ENCODE peak calls at places on chromosomes 5 and 9, in five cellular contexts. One of them, this sample, is unnamed. For H3K4me1 and H3K36me3, the result is how much of the 10 kb centered on the place peaks cover.

GRCh38 chr9:17942498-17942897 is 363.6 kb downstream of the SH3GL2 start:
- DNase-seq in endodermal cell: no peak
- DNase-seq in SK-N-SH: no peak
- DNase-seq in HepG2: no peak
- DNase-seq in small intestine: peak
- DNase-seq in this sample: no peak

GRCh38 chr5:42813533-42813932 is 1.8 kb upstream of the SELENOP start:
- DNase-seq in endodermal cell: peak
- DNase-seq in HepG2: peak
- DNase-seq in SK-N-SH: no peak
- DNase-seq in small intestine: no peak
- DNase-seq in this sample: no peak

GRCh38 chr9:121239851-121240250 is 28.1 kb upstream of the GSN start:
- DNase-seq in HepG2: no peak
- DNase-seq in SK-N-SH: no peak
- DNase-seq in endodermal cell: no peak
- DNase-seq in small intestine: no peak
- DNase-seq in this sample: no peak

GRCh38 chr5:91382530-91383026 is 539 bp downstream of the ARRDC3 start:
- DNase-seq in SK-N-SH: no peak
- DNase-seq in HepG2: peak
- DNase-seq in small intestine: peak
- DNase-seq in endodermal cell: peak
- DNase-seq in this sample: peak

GRCh38 chr5:91146905-91147600 is 236.1 kb downstream of the ARRDC3 start:
- DNase-seq in endodermal cell: no peak
- DNase-seq in small intestine: no peak
- DNase-seq in HepG2: no peak
- DNase-seq in SK-N-SH: no peak
- DNase-seq in this sample: no peak

GRCh38 chr9:109843651-109844050 is 63.7 kb downstream of the PALM2AKAP2 start:
- DNase-seq in HepG2: no peak
- DNase-seq in SK-N-SH: no peak
- DNase-seq in small intestine: no peak
- DNase-seq in endodermal cell: no peak
- DNase-seq in this sample: no peak

GRCh38 chr9:34986541-34987047 is 3.0 kb upstream of the DNAJB5 start:
- DNase-seq in HepG2: no peak
- DNase-seq in small intestine: no peak
- DNase-seq in SK-N-SH: peak
- DNase-seq in endodermal cell: peak
- DNase-seq in this sample: no peak

GRCh38 chr5:33685873-33686550 is 205.8 kb downstream of the ADAMTS12 start:
- DNase-seq in endodermal cell: peak
- DNase-seq in HepG2: no peak
- DNase-seq in small intestine: no peak
- DNase-seq in SK-N-SH: no peak
- DNase-seq in this sample: no peak

GRCh38 chr5:62473209-62473608 is 60.6 kb downstream of the IPO11 start:
- DNase-seq in SK-N-SH: no peak
- DNase-seq in small intestine: no peak
- DNase-seq in HepG2: no peak
- DNase-seq in endodermal cell: no peak
- DNase-seq in this sample: no peak

GRCh38 chr5:88875609-88876234 is 7.3 kb downstream of the MEF2C start:
- DNase-seq in HepG2: no peak
- DNase-seq in SK-N-SH: no peak
- DNase-seq in small intestine: no peak
- DNase-seq in endodermal cell: no peak
- DNase-seq in this sample: no peak

GRCh38 chr5:116970318-116970717 is 395.7 kb upstream of the SEMA6A start:
- DNase-seq in small intestine: no peak
- DNase-seq in SK-N-SH: peak
- DNase-seq in endodermal cell: no peak
- DNase-seq in HepG2: no peak
- DNase-seq in this sample: no peak

GRCh38 chr5:134100283-134101011 is 14.0 kb upstream of the TCF7 start:
- DNase-seq in SK-N-SH: peak
- DNase-seq in small intestine: peak
- DNase-seq in HepG2: no peak
- DNase-seq in endodermal cell: peak
- DNase-seq in this sample: peak

GRCh38 chr9:104927912-104928740 is at the start of gene ABCA1:
- DNase-seq in endodermal cell: peak
- DNase-seq in small intestine: peak
- DNase-seq in SK-N-SH: peak
- DNase-seq in HepG2: peak
- DNase-seq in this sample: peak

GRCh38 chr5:122182491-122182921 is 53.2 kb downstream of the ZNF474 start:
- DNase-seq in endodermal cell: peak
- DNase-seq in small intestine: no peak
- DNase-seq in HepG2: no peak
- DNase-seq in SK-N-SH: no peak
- DNase-seq in this sample: peak

GRCh38 chr5:151150484-151151262 is 6.9 kb downstream of the ANXA6 start:
- DNase-seq in SK-N-SH: peak
- DNase-seq in endodermal cell: no peak
- DNase-seq in HepG2: no peak
- DNase-seq in small intestine: peak
- DNase-seq in this sample: no peak

GRCh38 chr5:474826-475661 is 32.1 kb downstream of the EXOC3 start:
- DNase-seq in small intestine: no peak
- DNase-seq in HepG2: no peak
- DNase-seq in SK-N-SH: no peak
- DNase-seq in endodermal cell: peak
- DNase-seq in this sample: no peak

GRCh38 chr9:129436751-129437625 is 183.9 kb downstream of the C9orf50 start:
- DNase-seq in small intestine: no peak
- DNase-seq in endodermal cell: peak
- DNase-seq in HepG2: no peak
- DNase-seq in SK-N-SH: peak
- DNase-seq in this sample: peak

GRCh38 chr9:1400983-1401382 is 350.8 kb downstream of the DMRT2 start:
- DNase-seq in endodermal cell: no peak
- DNase-seq in HepG2: no peak
- DNase-seq in SK-N-SH: no peak
- DNase-seq in small intestine: no peak
- DNase-seq in this sample: no peak

GRCh38 chr9:77514886-77515711 is 133.0 kb downstream of the GNA14 start:
- DNase-seq in SK-N-SH: no peak
- DNase-seq in endodermal cell: no peak
- DNase-seq in HepG2: peak
- DNase-seq in small intestine: no peak
- DNase-seq in this sample: peak

GRCh38 chr5:39058178-39058577 is 16.0 kb downstream of the RICTOR start:
- DNase-seq in small intestine: no peak
- DNase-seq in HepG2: no peak
- DNase-seq in endodermal cell: no peak
- DNase-seq in SK-N-SH: no peak
- DNase-seq in this sample: no peak

GRCh38 chr5:178118345-178118744 is 5.0 kb downstream of the N4BP3 start:
- DNase-seq in HepG2: no peak
- DNase-seq in endodermal cell: no peak
- DNase-seq in small intestine: no peak
- DNase-seq in SK-N-SH: no peak
- DNase-seq in this sample: no peak
- H3K4me3 ChIP-seq in HepG2: no peak
- H3K4me3 ChIP-seq in endodermal cell: no peak
- H3K4me3 ChIP-seq in small intestine: no peak
- H3K4me3 ChIP-seq in SK-N-SH: no peak
- H3K4me3 ChIP-seq in this sample: no peak

GRCh38 chr5:145911164-145911563 is 25.2 kb upstream of the SH3RF2 start:
- DNase-seq in endodermal cell: no peak
- DNase-seq in small intestine: no peak
- DNase-seq in SK-N-SH: no peak
- DNase-seq in HepG2: no peak
- DNase-seq in this sample: no peak
- H3K4me1 ChIP-seq in endodermal cell: under half
- H3K4me1 ChIP-seq in small intestine: under half
- H3K4me1 ChIP-seq in SK-N-SH: under half
- H3K4me1 ChIP-seq in HepG2: under half
- H3K4me1 ChIP-seq in this sample: under half

GRCh38 chr5:69350664-69351063 is 18.1 kb upstream of the CCDC125 start:
- DNase-seq in small intestine: no peak
- DNase-seq in endodermal cell: no peak
- DNase-seq in SK-N-SH: no peak
- DNase-seq in HepG2: no peak
- DNase-seq in this sample: no peak
- H3K36me3 ChIP-seq in small intestine: under half
- H3K36me3 ChIP-seq in endodermal cell: half or more
- H3K36me3 ChIP-seq in SK-N-SH: under half
- H3K36me3 ChIP-seq in HepG2: under half
- H3K36me3 ChIP-seq in this sample: half or more

GRCh38 chr5:131067596-131067995 is 97.5 kb downstream of the HINT1 start:
- DNase-seq in small intestine: no peak
- DNase-seq in SK-N-SH: no peak
- DNase-seq in HepG2: no peak
- DNase-seq in endodermal cell: no peak
- DNase-seq in this sample: no peak

GRCh38 chr5:131068893-131069643 is 96.0 kb downstream of the HINT1 start:
- DNase-seq in SK-N-SH: no peak
- DNase-seq in HepG2: no peak
- DNase-seq in small intestine: peak
- DNase-seq in endodermal cell: no peak
- DNase-seq in this sample: no peak

GRCh38 chr5:131064669-131065371 is 100.2 kb downstream of the HINT1 start:
- DNase-seq in small intestine: peak
- DNase-seq in endodermal cell: no peak
- DNase-seq in HepG2: no peak
- DNase-seq in SK-N-SH: no peak
- DNase-seq in this sample: no peak
- H3K4me3 ChIP-seq in small intestine: no peak
- H3K4me3 ChIP-seq in endodermal cell: no peak
- H3K4me3 ChIP-seq in HepG2: no peak
- H3K4me3 ChIP-seq in SK-N-SH: no peak
- H3K4me3 ChIP-seq in this sample: no peak

GRCh38 chr5:172785429-172786088 is 14.6 kb upstream of the DUSP1 start:
- DNase-seq in small intestine: peak
- DNase-seq in HepG2: no peak
- DNase-seq in endodermal cell: no peak
- DNase-seq in SK-N-SH: no peak
- DNase-seq in this sample: no peak
- H3K4me1 ChIP-seq in small intestine: under half
- H3K4me1 ChIP-seq in HepG2: half or more
- H3K4me1 ChIP-seq in endodermal cell: under half
- H3K4me1 ChIP-seq in SK-N-SH: under half
- H3K4me1 ChIP-seq in this sample: half or more

GRCh38 chr5:14696057-14696456 is 31.5 kb downstream of the OTULIN start:
- DNase-seq in SK-N-SH: no peak
- DNase-seq in small intestine: no peak
- DNase-seq in endodermal cell: no peak
- DNase-seq in HepG2: no peak
- DNase-seq in this sample: no peak

GRCh38 chr5:14695152-14695551 is 30.6 kb downstream of the OTULIN start:
- DNase-seq in small intestine: no peak
- DNase-seq in endodermal cell: no peak
- DNase-seq in HepG2: no peak
- DNase-seq in SK-N-SH: no peak
- DNase-seq in this sample: no peak

GRCh38 chr5:14698495-14698894 is 34.0 kb downstream of the OTULIN start:
- DNase-seq in SK-N-SH: no peak
- DNase-seq in small intestine: no peak
- DNase-seq in HepG2: no peak
- DNase-seq in endodermal cell: no peak
- DNase-seq in this sample: no peak

GRCh38 chr5:14696851-14697250 is 32.3 kb downstream of the OTULIN start:
- DNase-seq in small intestine: no peak
- DNase-seq in endodermal cell: no peak
- DNase-seq in SK-N-SH: no peak
- DNase-seq in HepG2: no peak
- DNase-seq in this sample: no peak

DNA sequence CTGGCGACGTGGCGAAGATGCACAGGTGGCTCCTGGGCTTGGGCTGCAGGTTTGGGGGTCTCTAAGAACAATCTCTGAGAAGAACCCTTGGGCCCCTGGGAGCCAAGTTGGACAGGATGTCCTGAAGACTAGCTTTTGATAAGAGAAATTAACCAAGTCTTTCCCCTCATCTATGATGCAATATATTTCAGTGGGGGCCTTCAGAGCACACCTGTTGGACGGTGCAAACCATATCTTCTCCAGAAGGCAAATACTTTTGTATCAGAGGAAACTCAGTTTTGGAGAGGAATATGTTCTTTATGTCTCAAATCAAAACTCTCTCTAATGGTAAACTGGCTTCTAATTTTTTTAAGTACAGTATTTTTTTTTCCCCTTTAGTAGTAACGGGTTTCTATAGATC is 28.6 kb downstream of the OTULIN start:
- DNase-seq in SK-N-SH: no peak
- DNase-seq in HepG2: no peak
- DNase-seq in small intestine: no peak
- DNase-seq in endodermal cell: no peak
- DNase-seq in this sample: no peak
- H3K36me3 ChIP-seq in SK-N-SH: half or more
- H3K36me3 ChIP-seq in HepG2: half or more
- H3K36me3 ChIP-seq in small intestine: under half
- H3K36me3 ChIP-seq in endodermal cell: half or more
- H3K36me3 ChIP-seq in this sample: half or more

GRCh38 chr9:7242126-7242525 is 484.4 kb downstream of the KDM4C start:
- DNase-seq in HepG2: no peak
- DNase-seq in endodermal cell: no peak
- DNase-seq in SK-N-SH: no peak
- DNase-seq in small intestine: no peak
- DNase-seq in this sample: no peak
- H3K4me3 ChIP-seq in HepG2: no peak
- H3K4me3 ChIP-seq in endodermal cell: no peak
- H3K4me3 ChIP-seq in SK-N-SH: no peak
- H3K4me3 ChIP-seq in small intestine: no peak
- H3K4me3 ChIP-seq in this sample: no peak

GRCh38 chr9:124290053-124290581 is 32.4 kb downstream of the NEK6 start:
- DNase-seq in endodermal cell: no peak
- DNase-seq in HepG2: no peak
- DNase-seq in small intestine: no peak
- DNase-seq in SK-N-SH: no peak
- DNase-seq in this sample: no peak

GRCh38 chr9:124292696-124293593 is 35.2 kb downstream of the NEK6 start:
- DNase-seq in small intestine: no peak
- DNase-seq in SK-N-SH: no peak
- DNase-seq in HepG2: no peak
- DNase-seq in endodermal cell: no peak
- DNase-seq in this sample: no peak

GRCh38 chr9:124290743-124291554 is 33.2 kb downstream of the NEK6 start:
- DNase-seq in small intestine: no peak
- DNase-seq in HepG2: no peak
- DNase-seq in SK-N-SH: no peak
- DNase-seq in endodermal cell: no peak
- DNase-seq in this sample: no peak

GRCh38 chr9:124293712-124294504 is 36.2 kb downstream of the NEK6 start:
- DNase-seq in small intestine: no peak
- DNase-seq in SK-N-SH: no peak
- DNase-seq in HepG2: no peak
- DNase-seq in endodermal cell: no peak
- DNase-seq in this sample: peak

GRCh38 chr9:124291801-124292396 is 34.1 kb downstream of the NEK6 start:
- DNase-seq in endodermal cell: no peak
- DNase-seq in SK-N-SH: no peak
- DNase-seq in small intestine: no peak
- DNase-seq in HepG2: peak
- DNase-seq in this sample: peak
- H3K4me1 ChIP-seq in endodermal cell: under half
- H3K4me1 ChIP-seq in SK-N-SH: under half
- H3K4me1 ChIP-seq in small intestine: under half
- H3K4me1 ChIP-seq in HepG2: half or more
- H3K4me1 ChIP-seq in this sample: half or more